ENCODE peak calls at places on chromosome 12, in ten cellular contexts. A is stimulated activated CD4-positive, alpha-beta T cell treated with anti-CD3 and anti-CD28 coated beads, Interleukin-12 subunit alpha, Interleukin-12 subunit beta, amount 100 ng/mL, for 4 hours; O is iris pigment epithelial cell; T is astrocyte of the spinal cord; D is lower leg skin; X is nephron progenitor cell; B is central memory CD4-positive, alpha-beta T cell; U is D721Med; W is psoas muscle; R is stimulated activated CD8-positive, alpha-beta memory T cell treated with anti-CD3 and anti-CD28 coated beads, Interleukin-15, amount 100 ng/mL, for 24 hours. I is an unnamed sample.

GRCh38 chr12:57145460-57146059 is 1.9 kb downstream of the LRP1-AS start:
- DNase-seq in A (no peak), O (no peak), T (no peak), D (no peak), X (no peak), B (no peak), U (no peak), W (no peak), R (no peak), I (no peak)

GRCh38 chr12:122355702-122356101 is 66.8 kb downstream of the CLIP1 start:
- DNase-seq in A (no peak), O (no peak), T (no peak), D (no peak), X (no peak), B (no peak), U (no peak), W (peak; percentile 75), R (no peak), I (no peak)

GRCh38 chr12:52179396-52179973 is 12.3 kb downstream of the KRT80 start:
- DNase-seq in A (no peak), O (no peak), T (no peak), D (no peak), X (no peak), B (no peak), U (no peak), W (no peak), R (no peak), I (no peak)

GRCh38 chr12:100795193-100796179 is 910 bp downstream of the ANO4 start:
- DNase-seq in A (no peak), O (no peak), T (no peak), D (no peak), X (no peak), B (no peak), U (no peak), W (no peak), R (no peak), I (no peak)

GRCh38 chr12:64459388-64460024 is 7.6 kb downstream of the TBK1 start:
- DNase-seq in A (no peak), O (no peak), T (no peak), D (no peak), X (no peak), B (peak; percentile 30), U (no peak), W (no peak), R (no peak), I (peak; percentile 4)

GRCh38 chr12:6605425-6606330 is 1.5 kb downstream of the CHD4 start:
- DNase-seq in A (no peak), O (no peak), T (peak; percentile 22), D (no peak), X (peak; percentile 27), B (peak; percentile 57), U (no peak), W (peak; percentile 52), R (no peak), I (no peak)

GRCh38 chr12:63064080-63064479 is 86.9 kb downstream of the AVPR1A start:
- DNase-seq in A (no peak), O (peak; percentile 73), T (peak; percentile 24), D (no peak), X (no peak), B (no peak), U (no peak), W (no peak), R (no peak), I (no peak)

GRCh38 chr12:53781218-53781801 is 29.5 kb upstream of the CISTR start:
- DNase-seq in A (no peak), O (no peak), T (no peak), D (no peak), X (no peak), B (no peak), U (no peak), W (no peak), R (no peak), I (no peak)